ENCODE peak calls at places on chromosomes 13 and 19, in six cellular contexts. I is H1, W is K562, F is GM12878, G is HepG2, R is GM12891. Z is an unnamed sample.

GRCh38 chr13:23069571-23069970 is 111.2 kb upstream of the SGCG start:
- DNase-seq in I (no peak), W (no peak), F (no peak), G (no peak), R (no peak), Z (no peak)

GRCh38 chr19:58558623-58559274 is 338 bp upstream of the UBE2M start:
- DNase-seq in I (peak), W (peak), F (peak), G (peak), R (peak), Z (peak)

GRCh38 chr19:6471076-6471475 is 7.0 kb downstream of the CRB3 start:
- DNase-seq in I (no peak), W (no peak), F (no peak), G (no peak), R (no peak), Z (no peak)

GRCh38 chr13:110697842-110698241 is 8.1 kb downstream of the CARS2 start:
- DNase-seq in I (no peak), W (no peak), F (no peak), G (no peak), R (no peak), Z (no peak)

GRCh38 chr13:76293346-76293745 is 592.9 kb downstream of the KCTD12 start:
- DNase-seq in I (no peak), W (no peak), F (no peak), G (no peak), R (no peak), Z (no peak)

GRCh38 chr19:18322318-18322758 is 538 bp downstream of the LSM4 start:
- DNase-seq in I (no peak), W (peak), F (no peak), G (peak), R (no peak), Z (no peak)

GRCh38 chr19:1734328-1734966 is 18.9 kb upstream of the ONECUT3 start:
- DNase-seq in I (no peak), W (no peak), F (no peak), G (no peak), R (no peak), Z (no peak)

GRCh38 chr13:79548886-79549285 is 67.9 kb downstream of the NDFIP2 start:
- DNase-seq in I (no peak), W (no peak), F (no peak), G (no peak), R (no peak), Z (no peak)

GRCh38 chr13:85910962-85911361 is 111.7 kb upstream of the SLITRK6 start:
- DNase-seq in I (no peak), W (no peak), F (no peak), G (no peak), R (no peak), Z (no peak)

GRCh38 chr19:33064117-33064777 is 441 bp downstream of the RHPN2 start:
- DNase-seq in I (peak), W (peak), F (no peak), G (no peak), R (peak), Z (peak)

GRCh38 chr19:33060586-33060985 is 4.1 kb downstream of the RHPN2 start:
- DNase-seq in I (no peak), W (no peak), F (no peak), G (no peak), R (no peak), Z (no peak)

GRCh38 chr19:33064778-33065550 is at the start of gene RHPN2:
- DNase-seq in I (peak), W (peak), F (no peak), G (peak), R (peak), Z (peak)

GRCh38 chr19:33062902-33063301 is 1.8 kb downstream of the RHPN2 start:
- DNase-seq in I (no peak), W (no peak), F (no peak), G (no peak), R (no peak), Z (no peak)

GRCh38 chr19:33063356-33064116 is 1.2 kb downstream of the RHPN2 start:
- DNase-seq in I (peak), W (no peak), F (no peak), G (no peak), R (no peak), Z (no peak)
- TF ChIP-seq TAF1 in I (no peak), W (no peak), F (no peak), G (no peak), R (no peak), Z (no peak)

GRCh38 chr19:39403331-39404312 is 3.0 kb upstream of the ZFP36 start:
- DNase-seq in I (peak), W (peak), F (no peak), G (no peak), R (peak), Z (peak)
- TF ChIP-seq POLR2A in I (peak), W (peak), F (peak), G (no peak), R (no peak), Z (peak)

DNA sequence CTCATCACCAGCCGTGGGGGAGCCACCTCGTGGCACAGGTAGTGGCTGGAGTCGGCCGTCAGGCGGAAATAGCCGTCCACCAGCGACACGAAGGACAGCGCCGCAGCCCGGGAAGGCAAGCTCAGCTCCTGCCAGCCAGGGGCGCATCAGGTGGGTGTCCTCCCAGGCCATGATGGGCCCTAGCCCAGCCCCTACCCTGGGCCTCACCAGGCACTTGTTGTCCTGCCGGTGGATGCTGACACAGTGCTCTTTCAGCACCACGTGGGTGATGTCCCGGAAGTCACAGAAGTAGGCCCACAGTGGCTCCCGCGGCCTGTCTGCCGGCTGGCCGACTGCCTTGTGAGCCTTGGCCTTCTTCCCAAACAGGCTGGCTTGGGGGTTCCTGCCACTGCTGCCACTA is 15.7 kb downstream of the TYK2 start:
- DNase-seq in I (no peak), W (peak), F (no peak), G (no peak), R (no peak), Z (no peak)
- TF ChIP-seq POLR2AphosphoS5 in I (no peak), W (no peak), F (no peak), G (no peak), R (no peak), Z (no peak)

GRCh38 chr19:16325671-16326400 is 1.2 kb downstream of the KLF2 start:
- DNase-seq in I (peak), W (no peak), F (no peak), G (no peak), R (no peak), Z (no peak)
- TF ChIP-seq TAF1 in I (peak), W (no peak), F (no peak), G (no peak), R (no peak), Z (no peak)